ENCODE peak calls at places on chromosomes 7 and 10, in four cellular contexts. Q is MM.1S, F is neural progenitor cell, R is hepatocyte. E is an unnamed sample.

GRCh38 chr10:28842321-28842720 is 165.0 kb downstream of the BAMBI start:
- DNase-seq in F (no peak), R (no peak), Q (no peak), E (no peak)

GRCh38 chr7:131250331-131250730 is 77.3 kb upstream of the MKLN1 start:
- DNase-seq in R (no peak), F (peak; percentile 45), Q (no peak), E (peak; percentile 33)

GRCh38 chr7:1720325-1720724 is 50.2 kb downstream of the ELFN1 start:
- DNase-seq in Q (no peak), R (no peak), F (no peak), E (no peak)

GRCh38 chr7:120089968-120090367 is 183.0 kb upstream of the KCND2 start:
- DNase-seq in Q (no peak), R (no peak), F (no peak), E (peak; percentile 4)

GRCh38 chr7:98395481-98395880 is 5.4 kb downstream of the BAIAP2L1 start:
- DNase-seq in R (no peak), F (no peak), Q (no peak), E (no peak)

GRCh38 chr10:60536529-60537114 is 146.9 kb upstream of the ANK3 start:
- DNase-seq in Q (no peak), R (no peak), F (no peak), E (no peak)

GRCh38 chr7:48337012-48337621 is 165.9 kb downstream of the ABCA13 start:
- DNase-seq in Q (no peak), F (peak; percentile 59), R (peak; percentile 50), E (peak; percentile 78)

GRCh38 chr10:14299516-14299915 is 31.2 kb downstream of the FRMD4A start:
- DNase-seq in R (no peak), F (no peak), Q (no peak), E (no peak)

GRCh38 chr10:72736176-72736795 is 44.3 kb downstream of the MCU start:
- DNase-seq in Q (no peak), R (peak; percentile 56), F (no peak), E (no peak)

GRCh38 chr7:135709508-135709907 is 18.5 kb downstream of the SLC13A4 start:
- DNase-seq in F (no peak), Q (no peak), R (no peak), E (no peak)

GRCh38 chr7:38310601-38311057 is 37.2 kb upstream of the TARP start:
- DNase-seq in R (no peak), Q (no peak), F (no peak), E (no peak)

GRCh38 chr7:153065021-153065420 is 305.5 kb downstream of the ACTR3B start:
- DNase-seq in F (no peak), Q (no peak), R (no peak), E (no peak)

GRCh38 chr7:134813668-134814067 is 34.2 kb downstream of the CALD1 start:
- DNase-seq in Q (no peak), R (peak; percentile 7), F (no peak), E (no peak)

GRCh38 chr10:127044191-127044590 is 139.0 kb downstream of the DOCK1 start:
- DNase-seq in F (no peak), R (peak; percentile 59), Q (no peak), E (no peak)

GRCh38 chr10:21452203-21452602 is 73.3 kb downstream of the SKIDA1 start:
- DNase-seq in Q (no peak), R (no peak), F (no peak), E (peak; percentile 11)

GRCh38 chr10:13775786-13776780 is 189.3 kb downstream of the PRPF18 start:
- DNase-seq in R (no peak), F (no peak), Q (no peak), E (no peak)

GRCh38 chr10:131574707-131575430 is 263.3 kb upstream of the TCERG1L start:
- DNase-seq in R (no peak), F (no peak), Q (no peak), E (no peak)

GRCh38 chr7:131497454-131497853 is 59.0 kb downstream of the PODXL start:
- DNase-seq in R (no peak), F (no peak), Q (no peak), E (no peak)

GRCh38 chr7:13327669-13328068 is 640.2 kb downstream of the ARL4A start:
- DNase-seq in Q (no peak), F (no peak), R (no peak), E (no peak)

GRCh38 chr7:149610441-149611011 is 112.9 kb upstream of the ZNF746 start:
- DNase-seq in F (no peak), Q (no peak), R (no peak), E (no peak)

GRCh38 chr7:77655836-77656455 is 40.3 kb upstream of the RSBN1L start:
- DNase-seq in Q (no peak), F (no peak), R (no peak), E (no peak)

GRCh38 chr7:157898802-157899201 is 562.0 kb downstream of the DNAJB6 start:
- DNase-seq in Q (no peak), R (no peak), F (no peak), E (no peak)

GRCh38 chr10:125977206-125977605 is 80.8 kb downstream of the FANK1 start:
- DNase-seq in R (no peak), Q (no peak), F (peak; percentile 24), E (peak; percentile 73)

GRCh38 chr7:80287400-80288174 is 153.0 kb downstream of the GNAI1 start:
- DNase-seq in R (no peak), Q (no peak), F (no peak), E (no peak)

GRCh38 chr10:124568339-124568738 is 106.7 kb downstream of the LHPP start:
- DNase-seq in Q (no peak), R (no peak), F (no peak), E (no peak)

GRCh38 chr10:65194131-65194530 is 1672.9 kb downstream of the REEP3 start:
- DNase-seq in Q (no peak), F (no peak), R (no peak), E (no peak)

GRCh38 chr7:85829817-85830432 is 643.1 kb upstream of the SEMA3D start:
- DNase-seq in Q (peak; percentile 33), R (peak; percentile 37), F (no peak), E (no peak)

GRCh38 chr7:28708458-28708951 is 249.6 kb downstream of the TRIL start:
- DNase-seq in R (peak; percentile 37), F (peak; percentile 57), Q (no peak), E (peak; percentile 60)

GRCh38 chr7:28708033-28708451 is 250.1 kb downstream of the TRIL start:
- DNase-seq in F (no peak), Q (no peak), R (peak; percentile 14), E (peak; percentile 22)

GRCh38 chr7:28706607-28707006 is 251.5 kb downstream of the TRIL start:
- DNase-seq in R (no peak), Q (no peak), F (no peak), E (no peak)

GRCh38 chr7:28705350-28705749 is 252.8 kb downstream of the TRIL start:
- DNase-seq in Q (peak; percentile 48), F (no peak), R (peak; percentile 25), E (no peak)

GRCh38 chr7:28707291-28707690 is 250.8 kb downstream of the TRIL start:
- DNase-seq in Q (no peak), R (no peak), F (no peak), E (no peak)
- TF ChIP-seq EZH2phosphoT487 in Q (no peak), R (no peak), F (no peak), E (no peak)

DNA sequence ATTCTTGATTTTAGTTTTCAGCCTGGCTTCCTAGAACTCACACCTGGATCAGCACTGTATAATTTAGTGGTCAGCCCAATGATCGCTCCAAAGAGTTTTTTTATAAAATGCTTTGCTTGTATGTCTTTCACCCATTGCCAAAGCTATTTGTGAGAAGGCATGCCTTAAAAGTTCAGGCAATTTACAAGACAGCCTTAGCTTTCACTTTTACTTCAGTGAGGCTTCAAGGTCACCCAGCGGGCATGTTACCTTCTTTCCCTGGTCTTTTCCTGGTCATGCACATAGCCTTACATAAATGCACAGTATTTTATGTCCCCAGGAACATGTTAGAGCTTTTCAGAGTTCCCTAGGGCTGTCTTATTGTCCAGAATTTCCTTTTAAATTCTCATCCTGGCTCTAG is 179.9 kb upstream of the TMEM72 start:
- DNase-seq in F (no peak), Q (peak; percentile 64), R (no peak), E (no peak)
- TF ChIP-seq EZH2phosphoT487 in F (no peak), Q (no peak), R (no peak), E (no peak)

DNA sequence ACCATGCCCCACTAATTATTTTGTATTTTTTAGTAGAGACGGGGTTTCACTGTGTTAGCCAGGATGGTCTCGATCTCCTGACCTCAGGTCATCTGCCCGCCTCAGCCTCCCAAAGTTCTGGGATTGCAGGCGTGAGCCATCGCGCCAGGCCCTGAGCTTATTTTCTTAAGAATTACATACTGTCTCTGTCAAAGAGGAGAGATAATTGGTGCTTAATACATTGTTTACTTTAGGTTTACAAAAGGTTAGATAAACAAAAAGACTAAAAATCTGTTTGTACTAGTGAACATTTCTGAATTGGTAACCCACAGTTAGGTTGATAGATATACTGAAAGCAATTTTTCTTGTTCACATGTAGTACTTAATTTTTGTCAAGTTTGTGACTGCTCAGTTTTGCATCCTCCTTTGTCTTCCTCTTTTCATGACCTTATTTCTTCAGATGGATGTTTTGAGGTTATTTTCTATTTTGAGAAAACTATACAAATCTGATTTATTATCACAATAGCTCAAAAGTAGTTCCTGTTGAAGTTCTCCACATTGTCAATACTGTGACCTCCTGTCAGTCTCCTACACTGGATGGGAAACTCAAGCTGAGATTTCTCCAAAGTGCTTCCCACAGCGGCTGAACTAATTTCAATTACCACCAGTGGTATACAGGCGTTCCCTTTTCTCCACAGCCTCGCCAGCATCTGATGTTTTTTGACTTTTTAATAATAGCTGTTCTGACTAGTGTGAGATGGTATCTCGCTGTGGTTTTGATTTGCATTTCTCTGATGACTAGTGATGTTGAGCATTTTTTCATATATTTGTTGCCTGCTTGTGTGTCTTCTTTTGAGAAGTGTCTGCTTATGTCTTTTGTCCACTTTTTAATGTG is 22.5 kb downstream of the HHEX start:
- DNase-seq in R (no peak), Q (no peak), F (no peak), E (no peak)
- TF ChIP-seq EZH2phosphoT487 in R (no peak), Q (no peak), F (no peak), E (no peak)

GRCh38 chr7:46131916-46132795 is 211.1 kb upstream of the IGFBP3 start:
- DNase-seq in F (peak; percentile 71), Q (no peak), R (peak; percentile 70), E (peak; percentile 66)
- TF ChIP-seq EZH2phosphoT487 in F (no peak), Q (no peak), R (no peak), E (no peak)

DNA sequence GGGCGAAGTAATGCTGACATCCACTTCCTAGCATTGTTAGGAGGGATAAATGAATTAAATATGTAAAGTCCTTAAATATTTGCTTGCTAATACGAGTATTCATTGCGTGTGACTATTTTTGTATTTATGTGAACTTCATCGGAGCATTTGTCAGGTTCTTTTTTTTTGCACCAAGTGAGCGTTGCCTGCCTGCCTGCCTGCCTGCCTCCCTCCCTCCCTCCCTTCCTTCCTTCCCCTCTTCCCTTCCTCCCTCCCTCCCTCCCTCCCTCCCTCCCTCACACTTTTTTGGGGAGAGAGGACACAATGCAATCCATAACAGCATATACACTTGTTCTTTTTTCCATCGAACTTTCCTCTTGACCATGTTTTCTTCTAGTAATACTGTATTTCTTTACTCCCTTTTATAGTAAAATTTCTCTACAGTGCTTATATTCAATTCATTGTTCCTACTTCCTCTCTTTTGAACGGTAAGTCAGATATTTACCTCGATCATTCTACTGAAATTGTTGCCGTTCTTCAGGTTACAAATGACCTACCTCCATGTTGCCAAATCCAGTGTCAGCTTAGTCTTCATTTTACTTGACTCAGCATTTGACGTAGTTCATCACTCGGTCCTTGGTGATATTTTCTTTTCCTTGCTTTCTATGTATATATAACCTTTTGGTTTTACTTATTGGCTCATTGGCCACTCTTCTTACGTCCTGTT is 914 bp downstream of the CCDC7 start:
- DNase-seq in Q (peak; percentile 43), F (no peak), R (peak; percentile 15), E (peak; percentile 27)
- TF ChIP-seq EZH2phosphoT487 in Q (no peak), F (no peak), R (no peak), E (no peak)